ENCODE peak calls at places on chromosomes 1 and 21, in eight cellular contexts. U is activated T-cell treated with anti-CD3 and anti-CD28 coated beads for 1 hour; H is iPS DF 6.9; O is immature natural killer cell; B is choroid plexus epithelial cell; G is brain microvascular endothelial cell; S is stimulated activated CD8-positive, alpha-beta memory T cell treated with anti-CD3 and anti-CD28 coated beads, Interleukin-15, amount 100 ng/mL, for 1 hour; Z is NCI-H510A treated with DMSO at 0.1 percent for 48 hours. V is an unnamed sample.

GRCh38 chr1:9724706-9725476 is 73.4 kb downstream of the PIK3CD start:
- DNase-seq in U (peak; percentile 67), H (peak; percentile 73), O (peak; percentile 66), B (peak; percentile 71), G (peak; percentile 21), S (peak; percentile 50), Z (peak; percentile 90), V (no peak)

GRCh38 chr1:181175356-181175755 is 86.9 kb downstream of the IER5 start:
- DNase-seq in U (no peak), H (no peak), O (no peak), B (no peak), G (no peak), S (no peak), Z (no peak), V (no peak)

GRCh38 chr1:113949007-113949406 is 19.9 kb downstream of the HIPK1 start:
- DNase-seq in U (no peak), H (no peak), O (peak; percentile 35), B (no peak), G (no peak), S (no peak), Z (no peak), V (no peak)

GRCh38 chr1:113072141-113072756 is 749 bp upstream of the LRIG2 start:
- DNase-seq in U (no peak), H (no peak), O (no peak), B (no peak), G (no peak), S (no peak), Z (no peak), V (no peak)

GRCh38 chr1:155004352-155005075 is 1.9 kb downstream of the ZBTB7B start:
- DNase-seq in U (no peak), H (no peak), O (no peak), B (peak; percentile 19), G (no peak), S (no peak), Z (no peak), V (no peak)

GRCh38 chr21:34152500-34152899 is 79.1 kb downstream of the MRPS6 start:
- DNase-seq in U (no peak), H (no peak), O (no peak), B (no peak), G (no peak), S (no peak), Z (no peak), V (no peak)

GRCh38 chr1:21801100-21801499 is 11.0 kb upstream of the LDLRAD2 start:
- DNase-seq in U (no peak), H (no peak), O (no peak), B (peak; percentile 31), G (peak; percentile 21), S (no peak), Z (no peak), V (peak; percentile 17)

GRCh38 chr1:63902844-63903589 is 129.2 kb downstream of the ROR1 start:
- DNase-seq in U (no peak), H (no peak), O (no peak), B (no peak), G (no peak), S (no peak), Z (no peak), V (no peak)

GRCh38 chr1:174954686-174955669 is 44.8 kb upstream of the CACYBP start:
- DNase-seq in U (no peak), H (no peak), O (no peak), B (no peak), G (no peak), S (no peak), Z (peak; percentile 89), V (no peak)

GRCh38 chr1:96362623-96363022 is 359.0 kb upstream of the PTBP2 start:
- DNase-seq in U (no peak), H (no peak), O (no peak), B (peak; percentile 98), G (peak; percentile 94), S (no peak), Z (no peak), V (peak; percentile 99)

GRCh38 chr1:36124404-36125128 is 456 bp downstream of the COL8A2 start:
- DNase-seq in U (no peak), H (no peak), O (no peak), B (no peak), G (no peak), S (no peak), Z (no peak), V (no peak)

GRCh38 chr1:171422489-171422888 is 62.8 kb upstream of the PRRC2C start:
- DNase-seq in U (no peak), H (no peak), O (no peak), B (peak; percentile 34), G (peak; percentile 3), S (no peak), Z (no peak), V (no peak)

GRCh38 chr1:32413507-32414185 is 19.4 kb upstream of the BSDC1 start:
- DNase-seq in U (peak; percentile 60), H (peak; percentile 91), O (peak; percentile 67), B (peak; percentile 55), G (peak; percentile 17), S (peak; percentile 64), Z (peak; percentile 39), V (peak; percentile 61)

GRCh38 chr1:67791686-67792475 is 41.4 kb downstream of the GNG12 start:
- DNase-seq in U (no peak), H (no peak), O (no peak), B (peak; percentile 93), G (peak; percentile 88), S (no peak), Z (no peak), V (peak; percentile 97)

GRCh38 chr1:2628933-2629626 is 3.7 kb downstream of the MMEL1 start:
- DNase-seq in U (no peak), H (no peak), O (no peak), B (no peak), G (no peak), S (no peak), Z (no peak), V (no peak)

GRCh38 chr21:28419811-28420210 is 572.9 kb downstream of the LTN1 start:
- DNase-seq in U (no peak), H (no peak), O (no peak), B (no peak), G (no peak), S (no peak), Z (no peak), V (no peak)

GRCh38 chr1:86499987-86500593 is 31.4 kb downstream of the CLCA1 start:
- DNase-seq in U (no peak), H (no peak), O (peak; percentile 61), B (peak; percentile 56), G (no peak), S (no peak), Z (peak; percentile 44), V (no peak)

GRCh38 chr1:41980872-41981653 is 62.3 kb upstream of the HIVEP3 start:
- DNase-seq in U (no peak), H (no peak), O (no peak), B (peak; percentile 26), G (no peak), S (no peak), Z (peak; percentile 40), V (no peak)

GRCh38 chr1:201219481-201220387 is 29.1 kb downstream of the IGFN1 start:
- DNase-seq in U (no peak), H (no peak), O (no peak), B (no peak), G (no peak), S (no peak), Z (peak; percentile 60), V (no peak)

GRCh38 chr21:41751621-41752020 is 15.2 kb downstream of the RIPK4 start:
- DNase-seq in U (no peak), H (no peak), O (no peak), B (no peak), G (no peak), S (no peak), Z (peak; percentile 95), V (no peak)

GRCh38 chr21:33514234-33514633 is 22.7 kb upstream of the DNAJC28 start:
- DNase-seq in U (no peak), H (no peak), O (no peak), B (peak; percentile 58), G (no peak), S (no peak), Z (no peak), V (no peak)

GRCh38 chr1:198730952-198731351 is 92.1 kb downstream of the PTPRC start:
- DNase-seq in U (no peak), H (no peak), O (no peak), B (no peak), G (no peak), S (no peak), Z (no peak), V (no peak)

GRCh38 chr1:223059526-223059925 is 83.5 kb downstream of the TLR5 start:
- DNase-seq in U (no peak), H (no peak), O (no peak), B (no peak), G (no peak), S (no peak), Z (no peak), V (no peak)

GRCh38 chr1:162856260-162856659 is 4.7 kb downstream of the CCDC190 start:
- DNase-seq in U (no peak), H (no peak), O (no peak), B (peak; percentile 99), G (peak; percentile 96), S (no peak), Z (no peak), V (peak; percentile 91)